ENCODE peak calls at places on chromosomes 1 and 21, in nine cellular contexts. Y, H, A, N, K, Q, R, G and X are unnamed samples.
A peak's percentile ranks its signal among the peaks of the same experiment; 100 is the strongest.

GRCh38 chr1:66177483-66177882 is 356.5 kb upstream of the SGIP1 start:
- DNase-seq in Y (no peak), H (no peak), A (no peak), N (no peak), K (no peak), Q (no peak), R (no peak), G (no peak), X (no peak)

GRCh38 chr1:58575831-58576726 is 973 bp downstream of the TACSTD2 start:
- DNase-seq in Y (no peak), H (no peak), A (no peak), N (no peak), K (peak; percentile 15), Q (peak; percentile 84), R (no peak), G (no peak), X (no peak)

GRCh38 chr1:29096255-29096896 is 27.3 kb downstream of the TMEM200B start:
- DNase-seq in Y (no peak), H (no peak), A (peak; percentile 61), N (no peak), K (no peak), Q (no peak), R (no peak), G (no peak), X (no peak)

GRCh38 chr1:184974086-184974836 is at the start of gene NIBAN1:
- DNase-seq in Y (peak; percentile 77), H (peak; percentile 80), A (peak; percentile 57), N (peak; percentile 82), K (peak; percentile 78), Q (peak; percentile 92), R (no peak), G (peak; percentile 34), X (no peak)

GRCh38 chr1:163048970-163049680 is 20.0 kb upstream of the RGS4 start:
- DNase-seq in Y (no peak), H (no peak), A (peak; percentile 13), N (no peak), K (no peak), Q (no peak), R (no peak), G (no peak), X (no peak)

GRCh38 chr21:35303085-35303484 is 254.0 kb upstream of the RUNX1 start:
- DNase-seq in Y (no peak), H (peak; percentile 95), A (no peak), N (no peak), K (no peak), Q (no peak), R (peak; percentile 84), G (no peak), X (no peak)

GRCh38 chr1:160377585-160378206 is 10.8 kb downstream of the NHLH1 start:
- DNase-seq in Y (no peak), H (peak; percentile 34), A (no peak), N (no peak), K (no peak), Q (no peak), R (peak; percentile 17), G (no peak), X (peak; percentile 40)

GRCh38 chr21:28885853-28886177 is 106.9 kb downstream of the LTN1 start:
- DNase-seq in Y (no peak), H (no peak), A (no peak), N (no peak), K (no peak), Q (no peak), R (peak; percentile 79), G (no peak), X (no peak)

GRCh38 chr1:52706941-52707926 is 9.1 kb upstream of the COA7 start:
- DNase-seq in Y (no peak), H (no peak), A (no peak), N (peak; percentile 84), K (no peak), Q (no peak), R (no peak), G (no peak), X (no peak)

GRCh38 chr1:7616076-7616833 is 154.8 kb upstream of the VAMP3 start:
- DNase-seq in Y (peak; percentile 19), H (no peak), A (no peak), N (peak; percentile 74), K (peak; percentile 42), Q (peak; percentile 73), R (no peak), G (peak; percentile 75), X (no peak)

GRCh38 chr1:221217029-221217428 is 337.8 kb downstream of the HLX start:
- DNase-seq in Y (no peak), H (no peak), A (no peak), N (no peak), K (no peak), Q (no peak), R (no peak), G (no peak), X (no peak)

GRCh38 chr1:182173791-182174190 is 112.3 kb upstream of the ZNF648 start:
- DNase-seq in Y (peak; percentile 59), H (no peak), A (no peak), N (peak; percentile 79), K (no peak), Q (no peak), R (no peak), G (no peak), X (no peak)

GRCh38 chr1:228360533-228361313 is 45.9 kb downstream of the TRIM11 start:
- DNase-seq in Y (no peak), H (no peak), A (no peak), N (peak; percentile 66), K (no peak), Q (peak; percentile 64), R (no peak), G (no peak), X (no peak)

GRCh38 chr1:199010933-199011332 is 372.1 kb downstream of the PTPRC start:
- DNase-seq in Y (no peak), H (peak; percentile 3), A (no peak), N (no peak), K (no peak), Q (no peak), R (no peak), G (no peak), X (no peak)

GRCh38 chr1:30191154-30191702 is 532.2 kb downstream of the MATN1 start:
- DNase-seq in Y (no peak), H (no peak), A (no peak), N (peak; percentile 52), K (peak; percentile 57), Q (peak; percentile 82), R (peak; percentile 57), G (no peak), X (no peak)

GRCh38 chr1:67441739-67442286 is 11.6 kb upstream of the SERBP1 start:
- DNase-seq in Y (no peak), H (no peak), A (no peak), N (no peak), K (no peak), Q (no peak), R (no peak), G (no peak), X (no peak)

GRCh38 chr1:225653463-225654276 is 747 bp upstream of the ENAH start:
- DNase-seq in Y (peak; percentile 84), H (peak; percentile 38), A (peak; percentile 82), N (peak; percentile 86), K (peak; percentile 35), Q (peak; percentile 93), R (peak; percentile 13), G (no peak), X (peak; percentile 65)

GRCh38 chr1:58515794-58516401 is 30.6 kb downstream of the OMA1 start:
- DNase-seq in Y (peak; percentile 25), H (peak; percentile 25), A (peak; percentile 44), N (peak; percentile 29), K (peak; percentile 16), Q (no peak), R (peak; percentile 59), G (peak; percentile 15), X (no peak)

GRCh38 chr1:43015269-43015668 is 56.6 kb upstream of the SLC2A1 start:
- DNase-seq in Y (no peak), H (no peak), A (no peak), N (no peak), K (no peak), Q (no peak), R (no peak), G (no peak), X (no peak)

GRCh38 chr1:218347713-218348627 is 2.8 kb downstream of the TGFB2 start:
- DNase-seq in Y (no peak), H (no peak), A (peak; percentile 35), N (no peak), K (no peak), Q (no peak), R (no peak), G (no peak), X (no peak)

GRCh38 chr1:212518188-212518951 is 85.7 kb downstream of the NENF start:
- DNase-seq in Y (peak; percentile 34), H (no peak), A (peak; percentile 27), N (peak; percentile 56), K (no peak), Q (peak; percentile 85), R (peak; percentile 49), G (no peak), X (peak; percentile 25)

GRCh38 chr1:222924140-222924706 is 109.4 kb downstream of the DISP1 start:
- DNase-seq in Y (no peak), H (no peak), A (no peak), N (no peak), K (no peak), Q (no peak), R (no peak), G (no peak), X (no peak)

GRCh38 chr21:43578677-43579313 is 80.5 kb downstream of the HSF2BP start:
- DNase-seq in Y (no peak), H (peak; percentile 45), A (no peak), N (no peak), K (no peak), Q (no peak), R (no peak), G (no peak), X (no peak)

GRCh38 chr1:186819140-186819539 is 9.6 kb upstream of the PLA2G4A start:
- DNase-seq in Y (no peak), H (no peak), A (no peak), N (no peak), K (no peak), Q (no peak), R (peak; percentile 48), G (no peak), X (no peak)

GRCh38 chr1:63975447-63975846 is 201.6 kb downstream of the ROR1 start:
- DNase-seq in Y (no peak), H (no peak), A (no peak), N (no peak), K (no peak), Q (no peak), R (no peak), G (no peak), X (no peak)

GRCh38 chr21:20424943-20425342 is 573.3 kb upstream of the NCAM2 start:
- DNase-seq in Y (no peak), H (no peak), A (no peak), N (no peak), K (no peak), Q (no peak), R (no peak), G (no peak), X (no peak)

GRCh38 chr1:67626495-67627235 is 58.3 kb upstream of the GADD45A start:
- DNase-seq in Y (no peak), H (peak; percentile 81), A (no peak), N (no peak), K (no peak), Q (no peak), R (no peak), G (no peak), X (no peak)

GRCh38 chr1:41713557-41714327 is 205.0 kb downstream of the HIVEP3 start:
- DNase-seq in Y (no peak), H (peak; percentile 88), A (no peak), N (no peak), K (no peak), Q (peak; percentile 38), R (peak; percentile 46), G (no peak), X (no peak)